ENCODE peak calls at places on chromosomes 3 and 15, in ten cellular contexts. U is breast epithelium, K is left ventricle myocardium inferior, D is fibroblast of lung, Q is cardiac muscle cell, J is neural progenitor cell, C is bronchial epithelial cell, Z is IMR-90, I is AG10803, B is fibroblast of the aortic adventitia. W is an unnamed sample.

GRCh38 chr3:49813497-49814174 is at the start of gene UBA7:
- DNase-seq in I (peak), K (peak), J (no peak), D (peak), Q (peak), C (peak), U (peak), Z (peak), B (peak), W (peak)

GRCh38 chr15:55917881-55918296 is 75.5 kb downstream of the NEDD4 start:
- DNase-seq in I (peak), D (peak), C (peak), Z (peak), Q (peak), K (no peak), J (peak), U (no peak), B (peak), W (peak)

GRCh38 chr3:116367761-116368395 is 77.4 kb downstream of the LSAMP start:
- DNase-seq in Z (no peak), K (no peak), C (no peak), B (no peak), J (no peak), Q (no peak), I (no peak), D (no peak), U (no peak), W (no peak)

GRCh38 chr3:158221426-158221825 is 111.5 kb downstream of the RSRC1 start:
- DNase-seq in Z (peak), I (peak), B (no peak), K (no peak), C (peak), J (no peak), Q (no peak), U (no peak), D (peak), W (peak)

GRCh38 chr3:21894459-21895083 is 143.6 kb upstream of the ZNF385D start:
- DNase-seq in C (peak), B (peak), I (peak), Z (peak), D (peak), U (no peak), K (no peak), Q (peak), J (peak), W (peak)

GRCh38 chr3:71128951-71129350 is 454.6 kb downstream of the FOXP1 start:
- DNase-seq in D (peak), B (peak), I (no peak), Z (no peak), K (no peak), Q (peak), U (no peak), C (peak), J (no peak), W (peak)

GRCh38 chr3:30708472-30708871 is 102.1 kb downstream of the TGFBR2 start:
- DNase-seq in Q (no peak), I (no peak), Z (no peak), B (no peak), U (no peak), C (peak), K (no peak), J (no peak), D (no peak), W (peak)

GRCh38 chr3:10332481-10333358 is 11.8 kb upstream of the SEC13 start:
- DNase-seq in B (no peak), Z (no peak), C (no peak), J (no peak), I (no peak), Q (no peak), D (no peak), K (peak), U (no peak), W (no peak)

GRCh38 chr3:50533346-50533745 is 29.9 kb upstream of the CACNA2D2 start:
- DNase-seq in Z (no peak), K (no peak), C (no peak), J (peak), Q (no peak), I (no peak), U (no peak), D (no peak), B (no peak), W (no peak)

GRCh38 chr3:43874290-43874689 is 183.6 kb downstream of the ABHD5 start:
- DNase-seq in B (no peak), I (no peak), D (no peak), C (peak), Q (no peak), U (no peak), Z (no peak), J (no peak), K (no peak), W (peak)

GRCh38 chr3:168984872-168985271 is 678.6 kb downstream of the MECOM start:
- DNase-seq in K (no peak), C (peak), I (no peak), U (no peak), Q (no peak), Z (no peak), J (no peak), D (no peak), B (no peak), W (no peak)

GRCh38 chr3:79976466-79976865 is 208.7 kb upstream of the ROBO1 start:
- DNase-seq in U (no peak), Q (no peak), B (no peak), J (no peak), C (peak), I (no peak), Z (no peak), K (no peak), D (no peak), W (no peak)

GRCh38 chr15:80946576-80946975 is 43.0 kb downstream of the MESD start:
- DNase-seq in K (no peak), U (no peak), J (no peak), Z (no peak), I (no peak), B (no peak), Q (no peak), D (no peak), C (no peak), W (no peak)

GRCh38 chr3:8702560-8702959 is 31.0 kb upstream of the CAV3 start:
- DNase-seq in U (no peak), I (no peak), B (no peak), J (peak), C (no peak), D (no peak), K (no peak), Z (no peak), Q (no peak), W (no peak)

GRCh38 chr3:186630950-186631624 is 9.1 kb upstream of the FETUB start:
- DNase-seq in B (no peak), D (no peak), U (no peak), C (no peak), K (no peak), I (no peak), Q (no peak), J (no peak), Z (no peak), W (no peak)

GRCh38 chr15:71485094-71485693 is 325.2 kb upstream of the NR2E3 start:
- DNase-seq in Z (no peak), J (peak), K (no peak), U (no peak), C (no peak), B (no peak), Q (no peak), D (no peak), I (no peak), W (no peak)

GRCh38 chr3:167305340-167305739 is 74.8 kb downstream of the ZBBX start:
- DNase-seq in D (no peak), B (no peak), Q (no peak), Z (no peak), C (no peak), U (no peak), J (no peak), I (no peak), K (no peak), W (peak)

GRCh38 chr15:69652906-69653305 is 200.3 kb downstream of the RPLP1 start:
- DNase-seq in I (no peak), C (no peak), Q (no peak), Z (no peak), K (no peak), U (no peak), J (no peak), D (no peak), B (peak), W (no peak)

GRCh38 chr3:42501681-42502428 is 588 bp upstream of the VIPR1 start:
- DNase-seq in K (peak), Q (peak), I (no peak), U (peak), C (peak), B (peak), J (peak), Z (peak), D (peak), W (peak)

GRCh38 chr3:128496019-128496601 is 3.1 kb upstream of the GATA2 start:
- DNase-seq in Z (no peak), U (no peak), C (no peak), J (peak), K (no peak), B (no peak), D (no peak), I (no peak), Q (no peak), W (no peak)

GRCh38 chr3:126365351-126366274 is 8.4 kb upstream of the KLF15 start:
- DNase-seq in Z (no peak), Q (no peak), K (no peak), C (no peak), U (no peak), D (no peak), B (no peak), I (no peak), J (no peak), W (no peak)

GRCh38 chr3:149716984-149717383 is 35.3 kb downstream of the COMMD2 start:
- DNase-seq in U (no peak), J (no peak), Z (no peak), K (no peak), I (no peak), B (no peak), Q (no peak), D (no peak), C (no peak), W (no peak)

GRCh38 chr3:101936419-101937331 is 87.4 kb downstream of the NFKBIZ start:
- DNase-seq in Q (peak), C (peak), J (no peak), U (no peak), Z (peak), I (peak), D (peak), K (no peak), B (peak), W (peak)

GRCh38 chr15:58309993-58310928 is 121.5 kb upstream of the LIPC start:
- DNase-seq in B (no peak), Q (no peak), U (peak), Z (no peak), I (no peak), K (peak), D (no peak), J (no peak), C (no peak), W (no peak)

GRCh38 chr3:85785766-85786165 is 827.0 kb downstream of the CADM2 start:
- DNase-seq in I (no peak), B (no peak), U (no peak), Q (no peak), K (no peak), D (peak), J (no peak), Z (no peak), C (peak), W (peak)

GRCh38 chr3:52681610-52682009 is 4.1 kb downstream of the PBRM1 start:
- DNase-seq in Q (no peak), B (no peak), J (no peak), K (no peak), I (no peak), Z (no peak), U (no peak), C (no peak), D (no peak), W (no peak)

GRCh38 chr15:83155937-83156336 is 48.5 kb downstream of the TM6SF1 start:
- DNase-seq in Z (no peak), Q (no peak), J (no peak), C (no peak), U (no peak), I (no peak), K (no peak), B (no peak), D (no peak), W (no peak)

GRCh38 chr15:62896969-62897486 is 145.5 kb upstream of the TPM1 start:
- DNase-seq in J (peak), D (peak), I (peak), Z (peak), Q (peak), U (peak), B (peak), K (peak), C (peak), W (peak)

GRCh38 chr3:113339616-113340244 is 101.6 kb downstream of the CFAP44 start:
- DNase-seq in D (no peak), Q (no peak), Z (no peak), U (no peak), K (no peak), J (peak), C (no peak), B (no peak), I (no peak), W (no peak)

DNA sequence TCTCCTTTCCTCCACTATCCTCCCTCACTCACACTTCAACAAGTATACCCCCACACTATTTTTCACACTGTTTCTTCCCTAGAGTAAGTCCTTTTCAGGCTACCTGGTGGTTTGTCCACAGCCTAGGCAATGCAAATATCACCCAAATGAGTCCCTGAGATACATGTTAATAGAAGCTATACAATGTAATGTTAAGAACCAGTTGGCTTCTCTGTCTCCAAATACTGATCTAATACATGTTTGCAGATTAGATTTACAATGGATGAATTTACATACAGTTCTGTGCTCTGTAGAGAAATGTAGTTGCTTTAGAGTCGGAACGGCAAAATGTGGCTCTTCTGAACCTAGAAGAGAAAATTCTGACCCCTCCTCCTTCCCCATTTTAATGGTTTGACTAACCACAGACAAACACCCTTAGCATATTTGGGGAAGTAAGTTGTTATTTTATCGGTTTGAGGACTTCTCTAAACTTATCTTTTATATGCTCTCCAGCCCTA is 63.6 kb upstream of the MBNL1 start:
- DNase-seq in B (no peak), I (no peak), Z (no peak), D (no peak), C (no peak), J (no peak), U (no peak), K (no peak), Q (no peak), W (no peak)
- H3K4me3 ChIP-seq in B (no peak), I (no peak), Z (no peak), D (no peak), C (no peak), J (no peak), U (no peak), K (peak), Q (no peak), W (no peak)

GRCh38 chr3:56303508-56303907 is 164.8 kb downstream of the ERC2 start:
- DNase-seq in U (no peak), D (peak), I (peak), K (no peak), B (peak), C (peak), Z (peak), Q (peak), J (peak), W (peak)
- TF ChIP-seq CTCF in U (no peak), D (peak), I (peak), K (peak), B (peak), C (peak), Z (peak), Q (peak), J (peak), W (peak)

DNA sequence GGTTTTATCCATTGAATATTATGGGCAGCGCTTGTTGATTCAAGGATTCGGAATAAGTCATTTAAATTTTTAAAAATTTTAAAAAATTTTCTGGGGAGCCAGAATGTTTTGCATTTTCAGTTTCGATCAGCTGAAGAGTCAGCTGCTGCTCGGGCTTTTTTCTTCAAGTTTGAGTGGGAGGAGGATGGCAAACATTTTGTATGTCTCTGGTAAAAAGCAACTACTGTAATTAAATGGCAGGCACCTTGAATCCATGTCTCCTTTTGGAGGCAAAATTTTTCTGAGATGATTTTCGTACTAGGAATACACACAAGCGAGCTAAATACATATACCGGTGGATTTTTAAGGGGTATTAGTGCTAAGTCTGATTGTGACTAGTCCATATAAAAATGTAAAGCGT is 612 bp downstream of the C3orf38 start:
- DNase-seq in Z (no peak), J (no peak), C (peak), D (no peak), I (no peak), U (no peak), K (no peak), Q (peak), B (peak), W (peak)
- H3K4me3 ChIP-seq in Z (peak), J (peak), C (peak), D (peak), I (peak), U (peak), K (peak), Q (peak), B (peak), W (peak)

DNA sequence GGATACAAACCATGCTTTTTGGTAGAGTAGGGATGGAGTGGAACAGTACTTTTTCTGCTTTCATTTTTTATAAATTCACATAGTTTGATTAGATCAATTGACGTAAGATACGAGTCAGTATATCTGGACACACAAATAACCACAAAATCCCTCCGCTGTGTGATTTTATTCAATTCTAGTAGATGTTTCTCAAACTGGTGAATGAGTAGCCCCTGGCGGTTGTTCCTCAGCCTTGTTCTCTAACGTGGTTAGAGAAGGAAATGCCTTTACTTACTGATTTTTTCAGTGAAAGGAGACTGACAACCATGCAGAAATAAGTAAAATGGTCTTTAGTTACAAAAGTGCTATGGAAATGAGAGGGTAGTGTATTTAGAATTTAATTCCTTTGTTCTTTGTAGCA is 161.0 kb downstream of the TCF12 start:
- DNase-seq in K (no peak), D (no peak), Z (no peak), C (no peak), I (no peak), B (no peak), J (peak), Q (no peak), U (no peak), W (no peak)
- TF ChIP-seq CTCF in K (no peak), D (no peak), Z (no peak), C (no peak), I (no peak), B (no peak), J (peak), Q (no peak), U (no peak), W (no peak)

DNA sequence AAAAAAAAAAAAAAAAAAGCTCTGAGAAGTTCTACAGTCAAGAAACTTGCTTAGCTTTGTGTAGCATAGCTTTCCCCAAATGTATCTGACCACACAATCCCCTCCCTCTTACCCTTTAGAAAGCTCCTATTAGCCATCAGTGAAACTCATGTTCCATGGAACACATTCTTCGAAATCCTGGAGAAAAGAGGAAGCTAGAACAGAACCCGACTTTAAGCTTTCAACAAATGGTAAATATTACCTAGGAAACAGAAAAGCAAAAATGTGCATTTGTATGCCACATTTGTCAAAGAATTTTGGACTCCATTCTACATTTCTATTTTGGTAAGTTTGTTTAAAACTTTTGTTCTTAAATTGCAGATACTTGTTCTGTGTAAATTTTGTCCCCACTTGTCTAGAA is 17.4 kb upstream of the CRTC3 start:
- DNase-seq in I (peak), C (no peak), Z (no peak), K (no peak), U (no peak), D (no peak), Q (no peak), B (no peak), J (no peak), W (no peak)
- H3K4me3 ChIP-seq in I (no peak), C (no peak), Z (no peak), K (no peak), U (no peak), D (no peak), Q (no peak), B (no peak), J (no peak), W (no peak)